ENCODE peak calls at places on chromosomes 3 and 15, in ten cellular contexts. One of them, this sample, is unnamed.

GRCh38 chr3:184541886-184542562 is 19.6 kb upstream of the EPHB3 start:
- DNase-seq in astrocyte: no peak
- DNase-seq in sigmoid colon: peak; percentile 26
- DNase-seq in AG04450: no peak
- DNase-seq in ascending aorta: no peak
- DNase-seq in nephron progenitor cell: no peak
- DNase-seq in thoracic aorta: no peak
- DNase-seq in chondrocyte: no peak
- DNase-seq in GM13976: no peak
- DNase-seq in HFF-Myc: no peak
- DNase-seq in this sample: no peak

GRCh38 chr3:137866933-137867332 is 102.8 kb downstream of the SOX14 start:
- DNase-seq in nephron progenitor cell: no peak
- DNase-seq in astrocyte: no peak
- DNase-seq in chondrocyte: no peak
- DNase-seq in HFF-Myc: no peak
- DNase-seq in GM13976: no peak
- DNase-seq in ascending aorta: no peak
- DNase-seq in AG04450: no peak
- DNase-seq in thoracic aorta: no peak
- DNase-seq in sigmoid colon: no peak
- DNase-seq in this sample: no peak

GRCh38 chr15:76433798-76434400 is 97.3 kb downstream of the ISL2 start:
- DNase-seq in sigmoid colon: no peak
- DNase-seq in chondrocyte: no peak
- DNase-seq in thoracic aorta: no peak
- DNase-seq in astrocyte: peak; percentile 48
- DNase-seq in GM13976: no peak
- DNase-seq in HFF-Myc: no peak
- DNase-seq in AG04450: no peak
- DNase-seq in ascending aorta: no peak
- DNase-seq in nephron progenitor cell: no peak
- DNase-seq in this sample: no peak

GRCh38 chr3:61841111-61841845 is 279.9 kb downstream of the PTPRG start:
- DNase-seq in AG04450: no peak
- DNase-seq in nephron progenitor cell: no peak
- DNase-seq in HFF-Myc: no peak
- DNase-seq in sigmoid colon: no peak
- DNase-seq in astrocyte: peak; percentile 49
- DNase-seq in ascending aorta: no peak
- DNase-seq in chondrocyte: no peak
- DNase-seq in GM13976: no peak
- DNase-seq in thoracic aorta: no peak
- DNase-seq in this sample: no peak

GRCh38 chr15:73601449-73602425 is 31.5 kb downstream of the NPTN start:
- DNase-seq in HFF-Myc: peak; percentile 31
- DNase-seq in astrocyte: peak; percentile 42
- DNase-seq in chondrocyte: no peak
- DNase-seq in nephron progenitor cell: no peak
- DNase-seq in sigmoid colon: peak; percentile 89
- DNase-seq in GM13976: no peak
- DNase-seq in AG04450: no peak
- DNase-seq in thoracic aorta: no peak
- DNase-seq in ascending aorta: no peak
- DNase-seq in this sample: no peak

GRCh38 chr3:33417051-33417673 is 23.0 kb downstream of the UBP1 start:
- DNase-seq in sigmoid colon: no peak
- DNase-seq in GM13976: no peak
- DNase-seq in chondrocyte: no peak
- DNase-seq in thoracic aorta: no peak
- DNase-seq in nephron progenitor cell: no peak
- DNase-seq in AG04450: no peak
- DNase-seq in astrocyte: no peak
- DNase-seq in HFF-Myc: no peak
- DNase-seq in ascending aorta: no peak
- DNase-seq in this sample: no peak

GRCh38 chr3:50163572-50163971 is 8.4 kb downstream of the SEMA3F start:
- DNase-seq in thoracic aorta: no peak
- DNase-seq in GM13976: no peak
- DNase-seq in sigmoid colon: no peak
- DNase-seq in astrocyte: no peak
- DNase-seq in nephron progenitor cell: no peak
- DNase-seq in chondrocyte: no peak
- DNase-seq in AG04450: no peak
- DNase-seq in HFF-Myc: no peak
- DNase-seq in ascending aorta: no peak
- DNase-seq in this sample: no peak

GRCh38 chr3:14588713-14589112 is 48.6 kb upstream of the GRIP2 start:
- DNase-seq in ascending aorta: no peak
- DNase-seq in GM13976: no peak
- DNase-seq in nephron progenitor cell: no peak
- DNase-seq in HFF-Myc: no peak
- DNase-seq in sigmoid colon: peak; percentile 55
- DNase-seq in astrocyte: no peak
- DNase-seq in chondrocyte: no peak
- DNase-seq in AG04450: no peak
- DNase-seq in thoracic aorta: no peak
- DNase-seq in this sample: no peak

GRCh38 chr15:33188159-33188558 is 6.4 kb downstream of the FMN1 start:
- DNase-seq in HFF-Myc: no peak
- DNase-seq in nephron progenitor cell: no peak
- DNase-seq in astrocyte: no peak
- DNase-seq in AG04450: no peak
- DNase-seq in thoracic aorta: no peak
- DNase-seq in GM13976: no peak
- DNase-seq in sigmoid colon: no peak
- DNase-seq in chondrocyte: no peak
- DNase-seq in ascending aorta: no peak
- DNase-seq in this sample: no peak
- TF ChIP-seq CTCF in HFF-Myc: no peak
- TF ChIP-seq CTCF in nephron progenitor cell: no peak
- TF ChIP-seq CTCF in astrocyte: no peak
- TF ChIP-seq CTCF in AG04450: no peak
- TF ChIP-seq CTCF in thoracic aorta: no peak
- TF ChIP-seq CTCF in GM13976: no peak
- TF ChIP-seq CTCF in sigmoid colon: no peak
- TF ChIP-seq CTCF in chondrocyte: no peak
- TF ChIP-seq CTCF in ascending aorta: no peak
- TF ChIP-seq CTCF in this sample: no peak

GRCh38 chr3:22900296-22900695 is 302.8 kb upstream of the UBE2E2 start:
- DNase-seq in thoracic aorta: no peak
- DNase-seq in AG04450: no peak
- DNase-seq in nephron progenitor cell: no peak
- DNase-seq in chondrocyte: no peak
- DNase-seq in HFF-Myc: no peak
- DNase-seq in GM13976: no peak
- DNase-seq in astrocyte: no peak
- DNase-seq in sigmoid colon: no peak
- DNase-seq in ascending aorta: no peak
- DNase-seq in this sample: no peak

GRCh38 chr3:22898558-22898957 is 304.6 kb upstream of the UBE2E2 start:
- DNase-seq in astrocyte: no peak
- DNase-seq in ascending aorta: no peak
- DNase-seq in HFF-Myc: no peak
- DNase-seq in thoracic aorta: no peak
- DNase-seq in chondrocyte: no peak
- DNase-seq in GM13976: no peak
- DNase-seq in nephron progenitor cell: no peak
- DNase-seq in sigmoid colon: no peak
- DNase-seq in AG04450: no peak
- DNase-seq in this sample: no peak

GRCh38 chr3:22899441-22899840 is 303.7 kb upstream of the UBE2E2 start:
- DNase-seq in HFF-Myc: no peak
- DNase-seq in thoracic aorta: no peak
- DNase-seq in ascending aorta: no peak
- DNase-seq in chondrocyte: no peak
- DNase-seq in GM13976: no peak
- DNase-seq in astrocyte: no peak
- DNase-seq in AG04450: no peak
- DNase-seq in nephron progenitor cell: no peak
- DNase-seq in sigmoid colon: no peak
- DNase-seq in this sample: no peak

GRCh38 chr3:22901684-22902083 is 301.4 kb upstream of the UBE2E2 start:
- DNase-seq in AG04450: no peak
- DNase-seq in GM13976: no peak
- DNase-seq in chondrocyte: no peak
- DNase-seq in astrocyte: no peak
- DNase-seq in ascending aorta: no peak
- DNase-seq in HFF-Myc: no peak
- DNase-seq in sigmoid colon: no peak
- DNase-seq in thoracic aorta: no peak
- DNase-seq in nephron progenitor cell: no peak
- DNase-seq in this sample: no peak
- TF ChIP-seq CTCF in AG04450: no peak
- TF ChIP-seq CTCF in GM13976: no peak
- TF ChIP-seq CTCF in chondrocyte: peak; percentile 36
- TF ChIP-seq CTCF in astrocyte: no peak
- TF ChIP-seq CTCF in ascending aorta: no peak
- TF ChIP-seq CTCF in HFF-Myc: no peak
- TF ChIP-seq CTCF in sigmoid colon: no peak
- TF ChIP-seq CTCF in thoracic aorta: no peak
- TF ChIP-seq CTCF in nephron progenitor cell: no peak
- TF ChIP-seq CTCF in this sample: no peak

GRCh38 chr3:115999001-115999400 is 375.7 kb downstream of the GAP43 start:
- DNase-seq in nephron progenitor cell: no peak
- DNase-seq in AG04450: no peak
- DNase-seq in astrocyte: no peak
- DNase-seq in ascending aorta: no peak
- DNase-seq in chondrocyte: no peak
- DNase-seq in HFF-Myc: no peak
- DNase-seq in GM13976: no peak
- DNase-seq in sigmoid colon: no peak
- DNase-seq in thoracic aorta: no peak
- DNase-seq in this sample: no peak

GRCh38 chr3:116000315-116000714 is 377.0 kb downstream of the GAP43 start:
- DNase-seq in HFF-Myc: peak; percentile 94
- DNase-seq in AG04450: peak; percentile 87
- DNase-seq in ascending aorta: no peak
- DNase-seq in thoracic aorta: no peak
- DNase-seq in chondrocyte: no peak
- DNase-seq in sigmoid colon: peak; percentile 62
- DNase-seq in GM13976: no peak
- DNase-seq in nephron progenitor cell: no peak
- DNase-seq in astrocyte: peak; percentile 98
- DNase-seq in this sample: peak; percentile 53

GRCh38 chr3:116002240-116002639 is 378.9 kb downstream of the GAP43 start:
- DNase-seq in astrocyte: no peak
- DNase-seq in GM13976: no peak
- DNase-seq in chondrocyte: no peak
- DNase-seq in thoracic aorta: no peak
- DNase-seq in nephron progenitor cell: no peak
- DNase-seq in sigmoid colon: no peak
- DNase-seq in ascending aorta: no peak
- DNase-seq in AG04450: no peak
- DNase-seq in HFF-Myc: no peak
- DNase-seq in this sample: no peak

GRCh38 chr3:115999598-115999997 is 376.3 kb downstream of the GAP43 start:
- DNase-seq in thoracic aorta: no peak
- DNase-seq in astrocyte: peak; percentile 21
- DNase-seq in GM13976: no peak
- DNase-seq in chondrocyte: no peak
- DNase-seq in AG04450: no peak
- DNase-seq in HFF-Myc: no peak
- DNase-seq in nephron progenitor cell: no peak
- DNase-seq in ascending aorta: no peak
- DNase-seq in sigmoid colon: no peak
- DNase-seq in this sample: no peak

DNA sequence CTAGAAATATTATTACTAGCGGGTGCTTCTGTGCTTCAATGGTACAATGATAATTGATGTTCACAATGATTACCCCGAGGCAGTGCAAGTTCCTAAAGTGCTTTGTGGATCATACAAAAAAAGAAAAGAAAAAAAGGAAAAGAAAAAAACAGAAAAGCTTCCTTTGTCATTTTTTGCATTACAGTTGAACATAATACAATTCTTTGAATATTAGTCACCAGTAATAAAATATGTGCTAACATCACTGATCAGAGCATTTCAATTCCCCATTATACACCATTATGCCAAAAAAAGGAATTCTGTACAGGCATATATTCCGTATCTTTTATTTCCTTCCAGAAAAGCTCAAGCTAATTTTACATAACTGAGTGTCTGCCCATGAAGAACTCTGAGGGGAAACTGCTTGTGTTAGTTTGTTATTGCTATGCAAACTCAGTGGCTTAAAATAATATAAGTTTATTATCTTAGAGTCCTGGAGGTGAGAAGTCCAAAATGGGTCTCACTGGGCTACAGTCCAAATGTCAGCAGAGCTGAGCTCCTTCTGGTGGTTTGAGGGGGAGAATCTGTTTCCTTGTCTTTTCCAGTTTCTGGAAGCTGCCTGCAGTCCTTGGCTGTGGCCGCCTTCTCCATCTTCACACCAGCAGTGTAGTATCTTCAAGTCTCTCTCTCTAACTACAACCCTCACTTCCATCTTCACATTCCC is 377.9 kb downstream of the GAP43 start:
- DNase-seq in sigmoid colon: no peak
- DNase-seq in astrocyte: peak; percentile 54
- DNase-seq in nephron progenitor cell: no peak
- DNase-seq in AG04450: no peak
- DNase-seq in chondrocyte: no peak
- DNase-seq in ascending aorta: no peak
- DNase-seq in thoracic aorta: no peak
- DNase-seq in GM13976: no peak
- DNase-seq in HFF-Myc: no peak
- DNase-seq in this sample: no peak
- TF ChIP-seq CTCF in sigmoid colon: no peak
- TF ChIP-seq CTCF in astrocyte: no peak
- TF ChIP-seq CTCF in nephron progenitor cell: no peak
- TF ChIP-seq CTCF in AG04450: no peak
- TF ChIP-seq CTCF in chondrocyte: no peak
- TF ChIP-seq CTCF in ascending aorta: no peak
- TF ChIP-seq CTCF in thoracic aorta: no peak
- TF ChIP-seq CTCF in GM13976: no peak
- TF ChIP-seq CTCF in HFF-Myc: no peak
- TF ChIP-seq CTCF in this sample: no peak

GRCh38 chr3:13348100-13348499 is 72.0 kb downstream of the NUP210 start:
- DNase-seq in nephron progenitor cell: no peak
- DNase-seq in HFF-Myc: no peak
- DNase-seq in chondrocyte: no peak
- DNase-seq in astrocyte: no peak
- DNase-seq in GM13976: no peak
- DNase-seq in ascending aorta: no peak
- DNase-seq in sigmoid colon: no peak
- DNase-seq in AG04450: no peak
- DNase-seq in thoracic aorta: no peak
- DNase-seq in this sample: no peak

GRCh38 chr3:13345284-13345683 is 74.8 kb downstream of the NUP210 start:
- DNase-seq in HFF-Myc: no peak
- DNase-seq in astrocyte: no peak
- DNase-seq in chondrocyte: no peak
- DNase-seq in nephron progenitor cell: no peak
- DNase-seq in ascending aorta: no peak
- DNase-seq in sigmoid colon: no peak
- DNase-seq in GM13976: no peak
- DNase-seq in thoracic aorta: no peak
- DNase-seq in AG04450: no peak
- DNase-seq in this sample: no peak

GRCh38 chr3:13345772-13346171 is 74.3 kb downstream of the NUP210 start:
- DNase-seq in nephron progenitor cell: no peak
- DNase-seq in ascending aorta: no peak
- DNase-seq in HFF-Myc: no peak
- DNase-seq in astrocyte: no peak
- DNase-seq in chondrocyte: no peak
- DNase-seq in AG04450: no peak
- DNase-seq in thoracic aorta: no peak
- DNase-seq in sigmoid colon: no peak
- DNase-seq in GM13976: no peak
- DNase-seq in this sample: no peak

GRCh38 chr3:13347390-13347966 is 72.6 kb downstream of the NUP210 start:
- DNase-seq in astrocyte: no peak
- DNase-seq in thoracic aorta: no peak
- DNase-seq in HFF-Myc: no peak
- DNase-seq in AG04450: no peak
- DNase-seq in sigmoid colon: no peak
- DNase-seq in nephron progenitor cell: no peak
- DNase-seq in ascending aorta: no peak
- DNase-seq in GM13976: no peak
- DNase-seq in chondrocyte: no peak
- DNase-seq in this sample: no peak

GRCh38 chr3:13346481-13347389 is 73.4 kb downstream of the NUP210 start:
- DNase-seq in AG04450: no peak
- DNase-seq in astrocyte: no peak
- DNase-seq in sigmoid colon: no peak
- DNase-seq in chondrocyte: no peak
- DNase-seq in HFF-Myc: no peak
- DNase-seq in nephron progenitor cell: no peak
- DNase-seq in GM13976: peak; percentile 51
- DNase-seq in ascending aorta: no peak
- DNase-seq in thoracic aorta: no peak
- DNase-seq in this sample: no peak
- TF ChIP-seq CTCF in AG04450: no peak
- TF ChIP-seq CTCF in astrocyte: no peak
- TF ChIP-seq CTCF in sigmoid colon: no peak
- TF ChIP-seq CTCF in chondrocyte: peak; percentile 55
- TF ChIP-seq CTCF in HFF-Myc: no peak
- TF ChIP-seq CTCF in nephron progenitor cell: no peak
- TF ChIP-seq CTCF in GM13976: no peak
- TF ChIP-seq CTCF in ascending aorta: no peak
- TF ChIP-seq CTCF in thoracic aorta: no peak
- TF ChIP-seq CTCF in this sample: no peak

This sample was measured in GM06990.